ENCODE peak calls at places on chromosomes 7 and 10, in six cellular contexts. One of them, this sample, is unnamed.
A peak's percentile ranks its signal among the peaks of the same experiment; 100 is the strongest.

GRCh38 chr10:16606421-16606820 is 84.7 kb upstream of the C1QL3 start:
- DNase-seq in K562: no peak
- DNase-seq in HepG2: no peak
- DNase-seq in IMR-90: peak; percentile 56
- DNase-seq in A549: no peak
- DNase-seq in GM12878: no peak
- DNase-seq in this sample: no peak

GRCh38 chr7:44581426-44581906 is 565 bp downstream of the TMED4 start:
- DNase-seq in GM12878: no peak
- DNase-seq in IMR-90: no peak
- DNase-seq in A549: peak; percentile 21
- DNase-seq in K562: peak; percentile 56
- DNase-seq in HepG2: no peak
- DNase-seq in this sample: no peak

GRCh38 chr7:151684408-151685175 is 164.9 kb upstream of the RHEB start:
- DNase-seq in IMR-90: peak; percentile 60
- DNase-seq in HepG2: no peak
- DNase-seq in GM12878: no peak
- DNase-seq in K562: no peak
- DNase-seq in A549: no peak
- DNase-seq in this sample: no peak

GRCh38 chr10:6406220-6407033 is 173.6 kb downstream of the PRKCQ start:
- DNase-seq in GM12878: no peak
- DNase-seq in HepG2: peak; percentile 8
- DNase-seq in K562: peak; percentile 21
- DNase-seq in IMR-90: peak; percentile 37
- DNase-seq in A549: peak; percentile 53
- DNase-seq in this sample: peak; percentile 21

GRCh38 chr10:9069136-9069535 is 1014.6 kb downstream of the GATA3 start:
- DNase-seq in A549: peak; percentile 11
- DNase-seq in K562: no peak
- DNase-seq in IMR-90: no peak
- DNase-seq in HepG2: no peak
- DNase-seq in GM12878: no peak
- DNase-seq in this sample: no peak

GRCh38 chr7:133650067-133650466 is 397.2 kb downstream of the EXOC4 start:
- DNase-seq in HepG2: no peak
- DNase-seq in IMR-90: peak; percentile 69
- DNase-seq in GM12878: no peak
- DNase-seq in A549: no peak
- DNase-seq in K562: no peak
- DNase-seq in this sample: no peak

GRCh38 chr7:3559178-3559765 is 258.2 kb downstream of the SDK1 start:
- DNase-seq in K562: no peak
- DNase-seq in IMR-90: peak; percentile 97
- DNase-seq in GM12878: no peak
- DNase-seq in A549: peak; percentile 54
- DNase-seq in HepG2: no peak
- DNase-seq in this sample: no peak

GRCh38 chr10:129896231-129897150 is 67.6 kb downstream of the EBF3 start:
- DNase-seq in IMR-90: no peak
- DNase-seq in A549: no peak
- DNase-seq in GM12878: no peak
- DNase-seq in HepG2: no peak
- DNase-seq in K562: no peak
- DNase-seq in this sample: no peak

GRCh38 chr7:5282464-5283316 is at the start of gene SLC29A4:
- DNase-seq in GM12878: no peak
- DNase-seq in IMR-90: no peak
- DNase-seq in K562: peak; percentile 55
- DNase-seq in A549: peak; percentile 48
- DNase-seq in HepG2: no peak
- DNase-seq in this sample: peak; percentile 50

GRCh38 chr10:34814228-34815173 is 595 bp downstream of the PARD3 start:
- DNase-seq in HepG2: peak; percentile 51
- DNase-seq in K562: peak; percentile 35
- DNase-seq in IMR-90: peak; percentile 27
- DNase-seq in GM12878: no peak
- DNase-seq in A549: peak; percentile 43
- DNase-seq in this sample: peak; percentile 35

GRCh38 chr10:113099431-113100298 is 149.6 kb downstream of the TCF7L2 start:
- DNase-seq in A549: no peak
- DNase-seq in GM12878: no peak
- DNase-seq in K562: no peak
- DNase-seq in HepG2: no peak
- DNase-seq in IMR-90: peak; percentile 43
- DNase-seq in this sample: peak; percentile 36

GRCh38 chr10:27388761-27389399 is 115.2 kb upstream of the RAB18 start:
- DNase-seq in HepG2: no peak
- DNase-seq in GM12878: no peak
- DNase-seq in K562: no peak
- DNase-seq in IMR-90: no peak
- DNase-seq in A549: no peak
- DNase-seq in this sample: no peak

GRCh38 chr7:2723138-2723850 is 35.3 kb downstream of the AMZ1 start:
- DNase-seq in K562: no peak
- DNase-seq in HepG2: no peak
- DNase-seq in IMR-90: no peak
- DNase-seq in A549: no peak
- DNase-seq in GM12878: no peak
- DNase-seq in this sample: no peak

GRCh38 chr7:12456506-12456905 is 52.8 kb upstream of the VWDE start:
- DNase-seq in IMR-90: no peak
- DNase-seq in HepG2: no peak
- DNase-seq in K562: no peak
- DNase-seq in GM12878: no peak
- DNase-seq in A549: no peak
- DNase-seq in this sample: no peak

GRCh38 chr7:141889323-141889722 is 26.9 kb upstream of the OR9A4 start:
- DNase-seq in GM12878: no peak
- DNase-seq in HepG2: no peak
- DNase-seq in A549: no peak
- DNase-seq in IMR-90: no peak
- DNase-seq in K562: no peak
- DNase-seq in this sample: no peak

GRCh38 chr10:48466611-48467240 is 138.1 kb downstream of the ARHGAP22 start:
- DNase-seq in GM12878: no peak
- DNase-seq in HepG2: no peak
- DNase-seq in K562: no peak
- DNase-seq in IMR-90: no peak
- DNase-seq in A549: no peak
- DNase-seq in this sample: no peak

GRCh38 chr7:80213814-80214213 is 79.2 kb downstream of the GNAI1 start:
- DNase-seq in HepG2: peak; percentile 20
- DNase-seq in GM12878: no peak
- DNase-seq in K562: no peak
- DNase-seq in IMR-90: no peak
- DNase-seq in A549: no peak
- DNase-seq in this sample: no peak

GRCh38 chr10:71713135-71714040 is 6.2 kb downstream of the C10orf105 start:
- DNase-seq in IMR-90: peak; percentile 80
- DNase-seq in GM12878: no peak
- DNase-seq in A549: no peak
- DNase-seq in HepG2: no peak
- DNase-seq in K562: peak; percentile 44
- DNase-seq in this sample: no peak

DNA sequence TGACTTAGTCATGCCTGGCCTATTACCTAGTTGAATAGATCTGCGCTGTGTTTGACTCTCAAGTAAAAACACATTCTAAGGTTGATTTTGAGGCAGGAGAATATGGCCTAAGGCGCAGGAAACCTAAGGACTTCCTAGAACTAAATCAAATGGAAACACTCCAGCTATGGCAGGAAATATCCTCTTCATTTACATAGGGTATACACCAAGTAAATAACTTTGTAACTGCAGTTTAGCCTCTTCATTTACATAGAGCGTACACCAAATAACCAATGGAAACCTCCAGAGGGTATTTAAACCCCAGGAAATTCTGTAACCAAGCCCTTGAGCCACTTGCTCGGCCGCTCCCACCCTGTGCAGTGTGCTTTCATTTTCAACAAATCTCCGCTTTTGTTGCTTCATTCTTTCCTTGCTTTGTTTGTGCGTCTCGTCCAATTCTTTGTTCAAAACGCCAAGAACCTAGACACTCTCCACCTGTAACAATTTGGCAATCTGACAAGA is 35.6 kb upstream of the XRCC2 start:
- DNase-seq in IMR-90: no peak
- DNase-seq in A549: no peak
- DNase-seq in GM12878: no peak
- DNase-seq in HepG2: no peak
- DNase-seq in K562: no peak
- DNase-seq in this sample: no peak
- TF ChIP-seq BHLHE40 in IMR-90: no peak
- TF ChIP-seq BHLHE40 in A549: no peak
- TF ChIP-seq BHLHE40 in GM12878: no peak
- TF ChIP-seq BHLHE40 in HepG2: no peak
- TF ChIP-seq BHLHE40 in K562: no peak
- TF ChIP-seq BHLHE40 in this sample: no peak

GRCh38 chr10:4038000-4038399 is 253.0 kb upstream of the KLF6 start:
- DNase-seq in GM12878: no peak
- DNase-seq in A549: no peak
- DNase-seq in IMR-90: no peak
- DNase-seq in HepG2: no peak
- DNase-seq in K562: no peak
- DNase-seq in this sample: no peak

GRCh38 chr10:4033341-4033896 is 248.4 kb upstream of the KLF6 start:
- DNase-seq in GM12878: peak; percentile 67
- DNase-seq in A549: no peak
- DNase-seq in HepG2: no peak
- DNase-seq in K562: no peak
- DNase-seq in IMR-90: peak; percentile 42
- DNase-seq in this sample: no peak

DNA sequence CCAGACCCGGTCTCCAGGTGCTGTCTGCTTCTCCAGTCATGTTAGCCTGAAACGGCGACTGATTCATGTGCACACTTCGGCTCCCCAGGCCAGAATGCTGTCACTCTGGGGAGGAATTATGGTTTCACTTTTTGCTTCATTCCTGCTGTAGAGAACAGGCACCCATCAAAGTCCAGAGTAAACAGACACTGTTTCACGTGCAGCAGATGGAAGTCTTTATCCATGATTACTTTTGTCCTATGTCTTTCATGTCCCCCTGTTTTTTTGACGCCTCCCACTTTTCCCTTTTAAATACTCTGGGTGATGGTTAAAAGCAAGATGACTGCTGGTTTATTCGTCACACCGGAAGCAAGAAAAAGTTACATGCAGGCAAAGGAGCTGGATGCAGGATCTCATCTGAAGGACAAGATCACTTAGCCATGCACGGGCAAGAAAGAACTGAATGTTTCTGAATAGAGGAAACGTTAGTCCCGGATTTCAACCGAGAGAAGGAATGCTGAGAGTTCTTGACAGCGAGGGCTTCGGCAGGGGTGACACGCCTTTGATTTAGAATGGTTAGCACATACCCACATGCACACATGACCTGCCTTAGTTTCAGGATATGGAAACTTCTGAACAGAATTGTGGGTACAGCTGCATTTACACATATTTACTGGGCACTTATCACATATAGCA is 250.0 kb upstream of the KLF6 start:
- DNase-seq in HepG2: no peak
- DNase-seq in K562: no peak
- DNase-seq in A549: no peak
- DNase-seq in GM12878: no peak
- DNase-seq in IMR-90: peak; percentile 41
- DNase-seq in this sample: no peak
- TF ChIP-seq BHLHE40 in HepG2: no peak
- TF ChIP-seq BHLHE40 in K562: no peak
- TF ChIP-seq BHLHE40 in A549: no peak
- TF ChIP-seq BHLHE40 in GM12878: no peak
- TF ChIP-seq BHLHE40 in IMR-90: peak; percentile 13
- TF ChIP-seq BHLHE40 in this sample: no peak

GRCh38 chr10:15251791-15252380 is 83.4 kb upstream of the NMT2 start:
- DNase-seq in GM12878: no peak
- DNase-seq in K562: no peak
- DNase-seq in IMR-90: no peak
- DNase-seq in A549: no peak
- DNase-seq in HepG2: no peak
- DNase-seq in this sample: no peak

GRCh38 chr10:15252396-15252795 is 83.9 kb upstream of the NMT2 start:
- DNase-seq in A549: no peak
- DNase-seq in HepG2: no peak
- DNase-seq in IMR-90: no peak
- DNase-seq in K562: no peak
- DNase-seq in GM12878: no peak
- DNase-seq in this sample: no peak

GRCh38 chr10:15255961-15256360 is 87.5 kb upstream of the NMT2 start:
- DNase-seq in IMR-90: no peak
- DNase-seq in A549: no peak
- DNase-seq in HepG2: no peak
- DNase-seq in GM12878: no peak
- DNase-seq in K562: no peak
- DNase-seq in this sample: no peak

GRCh38 chr10:15253951-15254807 is 85.7 kb upstream of the NMT2 start:
- DNase-seq in K562: no peak
- DNase-seq in A549: no peak
- DNase-seq in IMR-90: no peak
- DNase-seq in HepG2: no peak
- DNase-seq in GM12878: peak; percentile 26
- DNase-seq in this sample: no peak

GRCh38 chr10:15254808-15255655 is 86.5 kb upstream of the NMT2 start:
- DNase-seq in HepG2: no peak
- DNase-seq in A549: no peak
- DNase-seq in K562: peak; percentile 61
- DNase-seq in GM12878: no peak
- DNase-seq in IMR-90: no peak
- DNase-seq in this sample: no peak
- TF ChIP-seq BHLHE40 in HepG2: no peak
- TF ChIP-seq BHLHE40 in A549: no peak
- TF ChIP-seq BHLHE40 in K562: peak; percentile 64
- TF ChIP-seq BHLHE40 in GM12878: peak; percentile 60
- TF ChIP-seq BHLHE40 in IMR-90: no peak
- TF ChIP-seq BHLHE40 in this sample: no peak

GRCh38 chr7:48035301-48035966 is at the start of gene C7orf57:
- DNase-seq in HepG2: peak; percentile 54
- DNase-seq in K562: no peak
- DNase-seq in GM12878: no peak
- DNase-seq in IMR-90: peak; percentile 77
- DNase-seq in A549: peak; percentile 85
- DNase-seq in this sample: peak; percentile 93

GRCh38 chr7:48033922-48034321 is 1.4 kb upstream of the C7orf57 start:
- DNase-seq in K562: no peak
- DNase-seq in IMR-90: no peak
- DNase-seq in HepG2: no peak
- DNase-seq in A549: peak; percentile 11
- DNase-seq in GM12878: no peak
- DNase-seq in this sample: no peak

GRCh38 chr7:48031111-48031510 is 2.2 kb upstream of the SUN3 start:
- DNase-seq in HepG2: no peak
- DNase-seq in IMR-90: no peak
- DNase-seq in A549: no peak
- DNase-seq in GM12878: no peak
- DNase-seq in K562: no peak
- DNase-seq in this sample: no peak

GRCh38 chr7:48038815-48039496 is 3.6 kb downstream of the C7orf57 start:
- DNase-seq in GM12878: no peak
- DNase-seq in IMR-90: no peak
- DNase-seq in K562: no peak
- DNase-seq in A549: no peak
- DNase-seq in HepG2: no peak
- DNase-seq in this sample: no peak

GRCh38 chr7:48035967-48036478 is 680 bp downstream of the C7orf57 start:
- DNase-seq in K562: no peak
- DNase-seq in HepG2: no peak
- DNase-seq in IMR-90: peak; percentile 37
- DNase-seq in GM12878: no peak
- DNase-seq in A549: peak; percentile 17
- DNase-seq in this sample: no peak
- TF ChIP-seq BHLHE40 in K562: no peak
- TF ChIP-seq BHLHE40 in HepG2: no peak
- TF ChIP-seq BHLHE40 in IMR-90: no peak
- TF ChIP-seq BHLHE40 in GM12878: no peak
- TF ChIP-seq BHLHE40 in A549: no peak
- TF ChIP-seq BHLHE40 in this sample: no peak